ENCODE peak calls at places on chromosome 17, in six cellular contexts. A is HEK293T, Q is GM23338, C is NCI-H748 treated with DMSO at 0.1 percent for 48 hours, O is HT-29, S is NCI-H2081. M is an unnamed sample.

GRCh38 chr17:79626156-79626890 is 15.5 kb upstream of the RBFOX3 start:
- DNase-seq in A (no peak), Q (peak), C (no peak), O (no peak), S (no peak), M (no peak)

GRCh38 chr17:37557482-37557881 is 51.7 kb downstream of the SYNRG start:
- DNase-seq in A (no peak), Q (no peak), C (no peak), O (no peak), S (no peak), M (no peak)

GRCh38 chr17:36525888-36526287 is 8.8 kb downstream of the MYO19 start:
- DNase-seq in A (no peak), Q (no peak), C (no peak), O (no peak), S (no peak), M (no peak)

GRCh38 chr17:66406701-66407644 is 104.6 kb downstream of the PRKCA start:
- DNase-seq in A (no peak), Q (no peak), C (no peak), O (no peak), S (peak), M (no peak)

GRCh38 chr17:2137342-2138098 is 82.6 kb downstream of the HIC1 start:
- DNase-seq in A (no peak), Q (peak), C (no peak), O (no peak), S (no peak), M (no peak)

GRCh38 chr17:44775838-44776621 is 17.2 kb downstream of the ADAM11 start:
- DNase-seq in A (no peak), Q (no peak), C (peak), O (peak), S (peak), M (no peak)

GRCh38 chr17:76674600-76674999 is 31.0 kb upstream of the ST6GALNAC1 start:
- DNase-seq in A (peak), Q (no peak), C (no peak), O (no peak), S (no peak), M (no peak)

GRCh38 chr17:40615295-40615988 is 32.2 kb downstream of the SMARCE1 start:
- DNase-seq in A (peak), Q (peak), C (peak), O (peak), S (peak), M (peak)

GRCh38 chr17:7932483-7932891 is 481 bp downstream of the CNTROB start:
- DNase-seq in A (peak), Q (peak), C (peak), O (peak), S (peak), M (peak)

GRCh38 chr17:7798839-7799238 is 35.2 kb upstream of the KDM6B start:
- DNase-seq in A (no peak), Q (no peak), C (no peak), O (no peak), S (no peak), M (no peak)

GRCh38 chr17:66749217-66749832 is 85.6 kb upstream of the CACNG5 start:
- DNase-seq in A (no peak), Q (no peak), C (no peak), O (no peak), S (no peak), M (no peak)

GRCh38 chr17:3964203-3965122 is at the start of gene ATP2A3:
- DNase-seq in A (no peak), Q (peak), C (no peak), O (no peak), S (peak), M (no peak)

GRCh38 chr17:850828-851759 is 68.9 kb downstream of the MRM3 start:
- DNase-seq in A (no peak), Q (no peak), C (no peak), O (no peak), S (no peak), M (no peak)